ENCODE peak calls at places on chromosomes 6 and 20, in ten cellular contexts. B is HepG2, K is stomach, M is prostate gland, E is GM12878, V is Panc1, I is SK-N-SH, O is esophagus muscularis mucosa, X is breast epithelium, H is GM23338. U is an unnamed sample.

GRCh38 chr6:144285798-144286502 is 815 bp downstream of the UTRN start:
- DNase-seq in B (peak; percentile 24), K (peak; percentile 74), E (no peak), H (peak; percentile 65), I (peak; percentile 32), M (peak; percentile 68), O (peak; percentile 93), V (no peak), X (peak; percentile 43), U (peak; percentile 13)

GRCh38 chr6:20630617-20631448 is 96.6 kb downstream of the CDKAL1 start:
- DNase-seq in O (no peak), M (no peak), X (no peak), V (no peak), E (peak; percentile 9), K (no peak), H (no peak), I (no peak), B (peak; percentile 88), U (no peak)

GRCh38 chr6:166104107-166104506 is 63.5 kb downstream of the TBXT start:
- DNase-seq in I (no peak), E (no peak), V (no peak), O (peak; percentile 80), H (no peak), M (no peak), B (no peak), K (no peak), X (no peak), U (no peak)

GRCh38 chr6:40723967-40724366 is 136.8 kb upstream of the LRFN2 start:
- DNase-seq in M (no peak), X (no peak), O (no peak), I (peak; percentile 60), K (no peak), B (no peak), E (no peak), V (no peak), H (no peak), U (no peak)

GRCh38 chr6:106501836-106502447 is 127.4 kb downstream of the RTN4IP1 start:
- DNase-seq in H (no peak), O (no peak), V (no peak), I (no peak), M (no peak), K (no peak), E (no peak), B (no peak), X (no peak), U (peak; percentile 53)

GRCh38 chr6:84282566-84282965 is 55.1 kb upstream of the CEP162 start:
- DNase-seq in H (no peak), K (no peak), E (no peak), I (no peak), B (no peak), O (no peak), X (no peak), M (no peak), V (no peak), U (no peak)

GRCh38 chr20:17343631-17344447 is 117.0 kb downstream of the PCSK2 start:
- DNase-seq in X (no peak), M (no peak), K (no peak), B (no peak), I (no peak), V (no peak), H (no peak), O (peak; percentile 64), E (no peak), U (no peak)

GRCh38 chr6:3355358-3356055 is 96.8 kb downstream of the PSMG4 start:
- DNase-seq in B (no peak), X (peak; percentile 56), E (no peak), V (no peak), M (no peak), H (peak; percentile 38), K (no peak), I (no peak), O (peak; percentile 93), U (no peak)

GRCh38 chr6:128929869-128930268 is 46.9 kb downstream of the LAMA2 start:
- DNase-seq in H (peak; percentile 9), X (no peak), B (no peak), O (no peak), K (no peak), I (peak; percentile 5), V (no peak), M (no peak), E (no peak), U (no peak)

GRCh38 chr20:53829086-53829703 is 235.6 kb upstream of the ZNF217 start:
- DNase-seq in B (no peak), K (no peak), O (no peak), V (peak; percentile 93), I (no peak), E (no peak), M (no peak), H (no peak), X (no peak), U (no peak)

GRCh38 chr6:44004625-44005506 is 122.4 kb downstream of the MRPL14 start:
- DNase-seq in O (no peak), X (no peak), V (no peak), M (no peak), B (no peak), I (peak; percentile 71), H (no peak), E (no peak), K (no peak), U (peak; percentile 36)

GRCh38 chr20:44495802-44496481 is 20.3 kb downstream of the TTPAL start:
- DNase-seq in B (no peak), I (no peak), O (no peak), M (no peak), V (peak; percentile 97), H (no peak), E (no peak), X (no peak), K (no peak), U (no peak)

GRCh38 chr6:29510202-29510601 is 22.4 kb upstream of the MAS1L start:
- DNase-seq in V (no peak), O (no peak), I (no peak), B (peak; percentile 15), K (no peak), E (no peak), H (peak; percentile 23), X (peak; percentile 7), M (no peak), U (no peak)

GRCh38 chr6:104788400-104788799 is 71.3 kb downstream of the HACE1 start:
- DNase-seq in X (no peak), V (no peak), B (no peak), K (no peak), E (no peak), I (no peak), O (no peak), M (no peak), H (no peak), U (peak; percentile 28)

GRCh38 chr6:119078449-119079287 is at the start of gene FAM184A:
- DNase-seq in M (peak; percentile 51), K (peak; percentile 65), X (peak; percentile 27), H (peak; percentile 80), E (no peak), I (peak; percentile 90), O (peak; percentile 91), B (peak; percentile 55), V (no peak), U (no peak)
- H3K4me3 ChIP-seq in M (peak within 1 kb of the TSS; percentile 75), K (peak within 1 kb of the TSS; percentile 89), X (peak within 1 kb of the TSS; percentile 63), H (peak within 1 kb of the TSS; percentile 69), E (peak within 1 kb of the TSS; percentile 56), I (peak within 1 kb of the TSS; percentile 73), O (peak within 1 kb of the TSS; percentile 85), B (peak within 1 kb of the TSS; percentile 83), V (peak within 1 kb of the TSS; percentile 67), U (peak within 1 kb of the TSS; percentile 53)

DNA sequence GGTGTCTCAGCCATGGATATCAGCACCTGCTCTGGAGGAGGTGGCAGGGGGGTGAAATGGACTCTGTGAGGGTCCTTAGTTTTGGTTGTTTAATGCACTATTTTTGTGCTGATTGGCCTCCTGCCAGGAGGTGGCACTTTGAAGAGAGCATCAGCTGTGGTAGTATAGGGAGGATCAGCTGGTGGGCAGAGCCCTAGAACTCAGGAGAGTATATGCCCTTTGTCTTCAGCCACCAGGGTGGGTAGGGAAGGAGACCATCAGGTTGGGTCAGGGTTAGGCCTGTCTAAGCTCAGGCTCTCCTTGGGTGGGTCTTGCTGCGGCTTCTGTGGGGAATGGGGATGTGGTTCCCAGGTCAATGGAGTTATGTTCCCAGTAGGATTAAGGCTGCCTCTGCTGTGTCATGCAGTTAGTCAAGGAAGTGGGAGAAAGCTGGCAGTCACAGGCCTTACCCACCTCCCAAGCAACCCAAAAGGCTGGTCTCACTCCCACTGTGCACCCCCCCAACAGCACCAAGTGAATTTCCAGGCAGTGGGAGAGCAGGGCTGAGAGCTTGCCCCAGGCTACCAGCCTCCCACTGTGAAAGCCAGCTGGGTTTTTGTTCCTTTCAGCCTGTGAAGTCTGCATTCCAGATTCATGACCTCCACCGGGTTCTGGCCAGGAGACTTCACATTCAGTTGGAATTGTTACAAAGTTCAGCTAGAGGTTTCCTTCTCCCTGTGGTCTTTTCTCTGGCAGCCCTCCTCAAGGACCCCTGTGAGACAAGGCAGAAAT is 5.7 kb upstream of the OSTM1 start:
- DNase-seq in B (no peak), E (no peak), X (no peak), V (no peak), I (no peak), O (no peak), K (no peak), M (no peak), H (peak; percentile 54), U (no peak)
- H3K27ac ChIP-seq in B (no peak overlapping the region), E (no peak overlapping the region), X (no peak overlapping the region), V (peak overlapping the region; percentile 85), I (no peak overlapping the region), O (no peak overlapping the region), K (no peak overlapping the region), M (no peak overlapping the region), H (no peak overlapping the region), U (no peak overlapping the region)

GRCh38 chr6:27128796-27129094 is 118.8 kb upstream of the PRSS16 start:
- DNase-seq in V (no peak), O (no peak), E (no peak), B (no peak), M (no peak), K (no peak), I (no peak), X (no peak), H (no peak), U (no peak)

GRCh38 chr6:27130668-27131428 is 116.7 kb upstream of the PRSS16 start:
- DNase-seq in E (no peak), I (no peak), M (no peak), V (no peak), K (no peak), O (no peak), B (no peak), X (no peak), H (no peak), U (no peak)

GRCh38 chr6:27129095-27129815 is 118.2 kb upstream of the PRSS16 start:
- DNase-seq in K (no peak), E (no peak), I (no peak), M (no peak), H (no peak), O (no peak), B (no peak), X (no peak), V (no peak), U (no peak)

GRCh38 chr6:27127874-27128795 is 119.4 kb upstream of the PRSS16 start:
- DNase-seq in O (no peak), M (no peak), E (no peak), V (no peak), B (no peak), X (no peak), K (no peak), H (no peak), I (no peak), U (no peak)

GRCh38 chr6:27129917-27130316 is 117.6 kb upstream of the PRSS16 start:
- DNase-seq in X (no peak), E (no peak), H (no peak), K (no peak), O (no peak), I (no peak), M (no peak), B (no peak), V (no peak), U (no peak)
- TF ChIP-seq POLR2AphosphoS5 in X (no peak), E (no peak), H (no peak), K (no peak), O (no peak), I (no peak), M (no peak), B (no peak), V (no peak), U (no peak)

GRCh38 chr6:168852336-168852884 is 401.2 kb downstream of the THBS2 start:
- DNase-seq in K (no peak), O (no peak), H (no peak), V (no peak), M (no peak), X (no peak), I (no peak), B (no peak), E (no peak), U (no peak)
- H3K4me3 ChIP-seq in K (no peak overlapping the region), O (no peak overlapping the region), H (no peak overlapping the region), V (peak overlapping the region; percentile 18), M (no peak overlapping the region), X (peak overlapping the region; percentile 22), I (no peak overlapping the region), B (no peak overlapping the region), E (no peak overlapping the region), U (no peak overlapping the region)